ENCODE peak calls at places on chromosome 16, in six cellular contexts. Z, M, F, P, Y and R are unnamed samples. For H3K4me1, the result is how much of the 10 kb centered on the place peaks cover.

GRCh38 chr16:86865866-86866675 is 287.7 kb downstream of the FOXL1 start:
- DNase-seq in Z (no peak), M (peak), F (peak), P (no peak), Y (no peak), R (no peak)

GRCh38 chr16:75477680-75478473 is 13.4 kb upstream of the TMEM170A start:
- DNase-seq in Z (no peak), M (no peak), F (no peak), P (no peak), Y (no peak), R (no peak)

GRCh38 chr16:83954577-83955016 is 1.6 kb downstream of the OSGIN1 start:
- DNase-seq in Z (peak), M (peak), F (peak), P (peak), Y (peak), R (no peak)

GRCh38 chr16:14280541-14280940 is 209.4 kb downstream of the MRTFB start:
- DNase-seq in Z (no peak), M (no peak), F (no peak), P (no peak), Y (no peak), R (no peak)

GRCh38 chr16:88768041-88768876 is 16.8 kb downstream of the PIEZO1 start:
- DNase-seq in Z (no peak), M (peak), F (peak), P (peak), Y (peak), R (peak)

GRCh38 chr16:29009838-29010166 is 24.9 kb downstream of the LAT start:
- DNase-seq in Z (no peak), M (no peak), F (no peak), P (no peak), Y (no peak), R (no peak)

GRCh38 chr16:87348616-87349157 is 31.5 kb upstream of the C16orf95 start:
- DNase-seq in Z (no peak), M (no peak), F (no peak), P (no peak), Y (no peak), R (no peak)

GRCh38 chr16:4402439-4403132 is 13.8 kb downstream of the CORO7 start:
- DNase-seq in Z (peak), M (peak), F (peak), P (peak), Y (peak), R (peak)

GRCh38 chr16:55661842-55662479 is 6.2 kb downstream of the SLC6A2 start:
- DNase-seq in Z (no peak), M (no peak), F (no peak), P (no peak), Y (no peak), R (no peak)

GRCh38 chr16:69286941-69287713 is 24.0 kb upstream of the VPS4A start:
- DNase-seq in Z (no peak), M (no peak), F (peak), P (peak), Y (peak), R (peak)

GRCh38 chr16:2967211-2967631 is 1.9 kb upstream of the PAQR4 start:
- DNase-seq in Z (no peak), M (peak), F (no peak), P (no peak), Y (no peak), R (no peak)

GRCh38 chr16:9053006-9053601 is 38.3 kb upstream of the HAPSTR1 start:
- DNase-seq in Z (peak), M (peak), F (peak), P (peak), Y (peak), R (no peak)

GRCh38 chr16:28495098-28495793 is 803 bp downstream of the APOBR start:
- DNase-seq in Z (no peak), M (no peak), F (no peak), P (peak), Y (no peak), R (peak)

GRCh38 chr16:16029431-16030011 is 80.1 kb downstream of the ABCC1 start:
- DNase-seq in Z (no peak), M (no peak), F (peak), P (no peak), Y (no peak), R (no peak)

GRCh38 chr16:66020642-66021041 is 345.8 kb upstream of the CDH5 start:
- DNase-seq in Z (no peak), M (no peak), F (peak), P (no peak), Y (no peak), R (no peak)

GRCh38 chr16:78489072-78489471 is 389.6 kb downstream of the WWOX start:
- DNase-seq in Z (no peak), M (no peak), F (no peak), P (no peak), Y (no peak), R (no peak)

GRCh38 chr16:66617728-66618127 is 13.2 kb downstream of the CMTM3 start:
- DNase-seq in Z (no peak), M (no peak), F (no peak), P (no peak), Y (no peak), R (no peak)

GRCh38 chr16:88200896-88201185 is 181.9 kb upstream of the ZNF469 start:
- DNase-seq in Z (no peak), M (no peak), F (no peak), P (no peak), Y (no peak), R (no peak)

GRCh38 chr16:13919330-13919682 is 648 bp upstream of the ERCC4 start:
- DNase-seq in Z (no peak), M (no peak), F (peak), P (no peak), Y (no peak), R (no peak)

GRCh38 chr16:6643083-6643686 is 689.5 kb upstream of the RBFOX1 start:
- DNase-seq in Z (peak), M (no peak), F (peak), P (peak), Y (no peak), R (no peak)

GRCh38 chr16:84042879-84043485 is 387 bp upstream of the SLC38A8 start:
- DNase-seq in Z (no peak), M (peak), F (no peak), P (no peak), Y (peak), R (no peak)

GRCh38 chr16:24747425-24747824 is 18.0 kb downstream of the TNRC6A start:
- DNase-seq in Z (no peak), M (no peak), F (no peak), P (no peak), Y (no peak), R (no peak)

GRCh38 chr16:80719573-80719972 is 84.8 kb downstream of the CDYL2 start:
- DNase-seq in Z (no peak), M (no peak), F (no peak), P (no peak), Y (no peak), R (no peak)

GRCh38 chr16:84530590-84530989 is 26.1 kb upstream of the MEAK7 start:
- DNase-seq in Z (no peak), M (no peak), F (no peak), P (no peak), Y (no peak), R (no peak)

GRCh38 chr16:56192971-56193936 is 2.0 kb downstream of the GNAO1 start:
- DNase-seq in Z (no peak), M (no peak), F (no peak), P (no peak), Y (no peak), R (no peak)

GRCh38 chr16:80300876-80301275 is 239.9 kb upstream of the DYNLRB2 start:
- DNase-seq in Z (no peak), M (no peak), F (peak), P (no peak), Y (no peak), R (no peak)

GRCh38 chr16:56689171-56689570 is 6.9 kb downstream of the MT1X start:
- DNase-seq in Z (no peak), M (no peak), F (no peak), P (no peak), Y (no peak), R (no peak)

GRCh38 chr16:15765116-15765515 is 91.7 kb downstream of the MYH11 start:
- DNase-seq in Z (no peak), M (no peak), F (no peak), P (no peak), Y (no peak), R (no peak)

GRCh38 chr16:8674413-8675022 is at the start of gene ABAT:
- DNase-seq in Z (peak), M (peak), F (peak), P (peak), Y (peak), R (peak)

GRCh38 chr16:71255721-71256120 is 25.2 kb upstream of the HYDIN start:
- DNase-seq in Z (no peak), M (no peak), F (no peak), P (no peak), Y (no peak), R (no peak)

GRCh38 chr16:69073181-69073669 is 32.2 kb upstream of the HAS3 start:
- DNase-seq in Z (no peak), M (no peak), F (peak), P (no peak), Y (peak), R (no peak)

GRCh38 chr16:83305092-83305491 is 502.7 kb upstream of the HSBP1 start:
- DNase-seq in Z (no peak), M (no peak), F (peak), P (no peak), Y (no peak), R (no peak)

GRCh38 chr16:67326115-67326471 is 448 bp downstream of the KCTD19 start:
- DNase-seq in Z (no peak), M (no peak), F (no peak), P (no peak), Y (no peak), R (no peak)

GRCh38 chr16:27951752-27952151 is 111.8 kb downstream of the GSG1L start:
- DNase-seq in Z (no peak), M (no peak), F (peak), P (no peak), Y (no peak), R (no peak)

GRCh38 chr16:74573622-74574021 is 33.3 kb downstream of the GLG1 start:
- DNase-seq in Z (no peak), M (no peak), F (no peak), P (no peak), Y (no peak), R (no peak)

GRCh38 chr16:12535535-12536411 is 267.9 kb downstream of the CPPED1 start:
- DNase-seq in Z (no peak), M (no peak), F (no peak), P (no peak), Y (no peak), R (no peak)

GRCh38 chr16:84340305-84341040 is 27.9 kb upstream of the ATP2C2 start:
- DNase-seq in Z (no peak), M (no peak), F (no peak), P (peak), Y (peak), R (peak)

GRCh38 chr16:31458073-31458834 is 1.0 kb upstream of the ARMC5 start:
- DNase-seq in Z (peak), M (peak), F (peak), P (peak), Y (peak), R (peak)

GRCh38 chr16:31460582-31461002 is 1.3 kb downstream of the ARMC5 start:
- DNase-seq in Z (no peak), M (no peak), F (peak), P (no peak), Y (no peak), R (no peak)

GRCh38 chr16:31459722-31460581 is 651 bp downstream of the ARMC5 start:
- DNase-seq in Z (peak), M (peak), F (peak), P (peak), Y (peak), R (peak)

GRCh38 chr16:31456988-31457360 is 2.3 kb upstream of the ARMC5 start:
- DNase-seq in Z (no peak), M (no peak), F (no peak), P (no peak), Y (no peak), R (no peak)

GRCh38 chr16:31458835-31459721 is at the start of gene ARMC5:
- DNase-seq in Z (peak), M (peak), F (peak), P (peak), Y (peak), R (peak)
- TF ChIP-seq POLR2A in Z (no peak), M (peak), F (peak), P (peak), Y (peak), R (peak)

DNA sequence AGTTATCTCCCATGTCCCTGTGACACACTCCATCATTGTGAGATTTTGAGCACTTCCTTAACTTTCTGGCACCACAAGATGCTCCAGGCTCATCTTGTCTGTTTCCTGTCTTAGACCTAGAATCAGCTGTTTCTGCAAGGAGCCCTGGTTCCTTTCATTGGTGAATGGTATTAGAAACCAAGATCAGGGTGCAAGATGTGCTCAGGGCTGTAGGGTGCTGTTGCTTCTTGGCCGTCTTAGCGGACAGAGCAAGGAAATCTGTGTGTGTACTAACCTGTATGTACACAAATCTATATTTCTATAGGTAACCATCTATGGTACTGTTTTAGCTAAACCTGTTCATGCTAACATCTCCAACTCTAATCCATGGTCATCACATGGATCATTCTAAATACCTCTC is 8.1 kb upstream of the PRM1 start:
- DNase-seq in Z (no peak), M (no peak), F (no peak), P (no peak), Y (no peak), R (no peak)
- H3K4me1 ChIP-seq in Z (under half), M (under half), F (under half), P (under half), Y (under half), R (under half)

GRCh38 chr16:30421010-30421409 is 8.8 kb downstream of the DCTPP1 start:
- DNase-seq in Z (no peak), M (no peak), F (no peak), P (no peak), Y (no peak), R (no peak)
- TF ChIP-seq POLR2A in Z (no peak), M (no peak), F (no peak), P (no peak), Y (no peak), R (no peak)

DNA sequence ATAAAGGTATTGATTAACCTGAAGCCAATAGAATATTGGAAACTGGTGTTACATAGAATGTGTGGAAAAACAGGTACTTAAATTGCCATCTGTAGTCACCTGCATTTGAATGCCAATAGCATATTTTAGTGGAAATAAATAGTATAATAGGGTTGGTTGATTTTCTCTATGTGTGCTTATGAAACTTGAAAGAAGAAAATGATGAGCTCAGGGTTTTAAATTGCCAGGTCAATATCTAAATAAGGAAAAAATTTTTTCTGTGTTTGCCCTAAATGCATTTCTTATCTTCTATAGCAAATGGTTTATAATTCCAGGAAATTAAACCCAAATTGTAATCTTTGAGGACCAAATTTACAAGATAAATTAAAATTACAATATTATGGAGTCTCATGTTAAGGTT is 626.6 kb downstream of the CDH8 start:
- DNase-seq in Z (no peak), M (no peak), F (no peak), P (no peak), Y (no peak), R (no peak)
- H3K4me1 ChIP-seq in Z (under half), M (under half), F (under half), P (under half), Y (under half), R (under half)

DNA sequence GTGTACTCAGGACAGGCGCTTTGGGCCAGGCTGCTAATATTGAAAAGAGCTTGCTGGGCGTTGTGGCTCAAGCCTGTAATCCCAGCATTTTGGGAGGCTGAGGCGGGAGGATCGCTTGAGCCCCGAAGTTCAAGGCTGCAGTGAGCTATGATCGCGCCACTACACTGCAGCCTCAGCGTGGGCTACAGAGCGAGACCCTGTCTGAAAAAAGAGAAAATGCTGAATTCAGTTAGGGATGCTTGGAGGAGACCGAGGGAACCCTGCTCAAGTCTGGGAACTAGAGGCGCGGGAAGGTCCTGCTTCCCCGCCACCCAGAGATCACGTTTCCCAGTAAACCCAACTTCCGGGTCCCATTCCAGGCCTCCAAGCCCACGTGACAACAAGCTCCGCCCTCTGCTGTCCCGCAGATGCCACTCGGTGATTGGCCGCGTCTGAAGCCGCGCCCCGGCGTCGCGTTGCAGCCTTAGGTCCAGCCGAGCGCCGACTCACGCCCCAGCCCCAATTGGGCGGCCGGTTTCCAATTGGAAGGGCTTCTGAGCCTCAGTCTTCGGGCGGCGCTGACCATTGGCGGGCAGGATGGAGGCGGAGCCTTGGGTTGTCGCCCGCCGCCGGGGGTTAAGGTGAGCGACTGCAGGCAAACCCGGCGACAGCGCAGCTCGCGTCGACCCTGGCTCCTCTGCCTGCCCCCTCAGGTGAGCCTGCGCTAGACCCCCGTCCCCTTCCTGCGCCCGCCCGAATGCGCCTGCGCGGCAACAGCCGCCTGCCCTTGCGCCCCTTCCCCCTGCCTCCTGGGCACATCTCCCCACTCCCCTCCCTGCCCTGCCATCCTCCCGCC is at the start of gene PHKG2:
- DNase-seq in Z (peak), M (peak), F (peak), P (peak), Y (peak), R (peak)
- TF ChIP-seq POLR2A in Z (no peak), M (peak), F (peak), P (peak), Y (peak), R (peak)

DNA sequence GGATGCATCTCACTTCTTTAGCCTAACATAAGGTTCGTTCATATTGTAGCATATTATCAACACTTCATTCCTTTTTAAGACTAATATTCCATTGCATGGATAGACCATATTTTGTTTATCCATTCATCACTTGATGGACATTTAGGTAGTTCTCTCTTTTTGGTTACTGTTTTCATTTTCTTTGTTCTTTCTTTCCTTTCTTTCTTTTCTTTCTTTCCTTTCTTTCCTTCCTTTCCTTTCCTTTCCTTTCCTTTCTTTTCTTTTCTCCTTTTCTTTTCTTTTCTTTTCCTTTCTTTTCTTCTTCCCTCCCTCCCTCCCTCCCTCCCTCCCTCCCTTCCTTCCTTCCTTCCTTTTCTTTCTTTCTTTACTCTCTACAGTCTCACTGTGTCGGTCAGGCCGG is 24.2 kb downstream of the PLCG2 start:
- DNase-seq in Z (no peak), M (no peak), F (no peak), P (no peak), Y (no peak), R (no peak)
- H3K4me1 ChIP-seq in Z (under half), M (under half), F (under half), P (under half), Y (under half), R (under half)

GRCh38 chr16:1763521-1764511 is 7.5 kb downstream of the NME3 start:
- DNase-seq in Z (no peak), M (no peak), F (no peak), P (no peak), Y (no peak), R (no peak)

GRCh38 chr16:1764971-1765370 is 6.4 kb downstream of the NME3 start:
- DNase-seq in Z (no peak), M (no peak), F (no peak), P (no peak), Y (no peak), R (no peak)

GRCh38 chr16:1762196-1762878 is 9.0 kb downstream of the NME3 start:
- DNase-seq in Z (no peak), M (no peak), F (no peak), P (no peak), Y (no peak), R (peak)

GRCh38 chr16:1761751-1762150 is 9.6 kb downstream of the NME3 start:
- DNase-seq in Z (no peak), M (no peak), F (no peak), P (no peak), Y (no peak), R (no peak)

DNA sequence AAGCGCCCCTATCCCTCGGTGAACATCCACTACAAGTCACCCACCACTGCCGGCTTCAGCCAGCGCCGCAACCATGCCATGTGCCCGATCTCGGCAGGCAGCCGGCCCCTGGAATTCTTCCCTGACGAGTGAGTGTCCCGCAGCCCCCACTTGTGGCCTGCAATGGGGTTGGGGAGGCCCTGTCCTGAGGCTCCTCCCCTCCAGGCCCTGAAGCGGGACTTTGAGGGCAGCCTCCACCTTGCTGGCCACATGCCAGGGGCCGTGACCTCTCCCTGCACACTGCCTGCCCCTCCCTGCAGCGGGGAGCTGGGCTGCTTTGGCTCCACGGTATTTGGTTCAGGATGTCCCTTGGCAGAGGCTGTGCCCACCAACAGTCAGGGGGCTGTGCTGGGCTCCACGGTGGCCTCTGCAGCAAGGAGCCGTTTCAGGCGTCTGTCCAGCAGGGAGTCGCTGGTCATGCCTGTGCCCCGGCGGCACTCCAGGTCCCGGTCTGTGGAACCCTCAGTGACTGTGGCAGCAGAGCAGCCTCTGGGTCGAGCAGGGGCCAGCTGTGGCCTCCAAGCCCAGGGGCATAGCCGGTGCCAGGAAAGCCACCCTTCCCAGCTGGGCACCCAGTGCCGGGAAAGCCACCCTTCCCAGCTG is 8.3 kb downstream of the NME3 start:
- DNase-seq in Z (peak), M (no peak), F (no peak), P (no peak), Y (no peak), R (peak)
- TF ChIP-seq POLR2A in Z (no peak), M (no peak), F (no peak), P (no peak), Y (no peak), R (no peak)